ENCODE peak calls at places on chromosomes 13 and 19, in four cellular contexts. One of them, this sample, is unnamed.

GRCh38 chr13:108957369-108958012 is 328.1 kb downstream of the MYO16 start:
- DNase-seq in AG10803: peak; percentile 95
- DNase-seq in NB4: no peak
- DNase-seq in bronchial epithelial cell: peak; percentile 92
- DNase-seq in this sample: no peak

GRCh38 chr19:38862321-38863059 is 12.7 kb upstream of the HNRNPL start:
- DNase-seq in AG10803: peak; percentile 83
- DNase-seq in NB4: no peak
- DNase-seq in bronchial epithelial cell: no peak
- DNase-seq in this sample: no peak

GRCh38 chr13:107680115-107680514 is 535.2 kb downstream of the LIG4 start:
- DNase-seq in AG10803: no peak
- DNase-seq in NB4: no peak
- DNase-seq in bronchial epithelial cell: no peak
- DNase-seq in this sample: no peak

GRCh38 chr13:72716776-72717175 is 10.7 kb downstream of the MZT1 start:
- DNase-seq in AG10803: no peak
- DNase-seq in NB4: no peak
- DNase-seq in bronchial epithelial cell: no peak
- DNase-seq in this sample: no peak

GRCh38 chr13:78660130-78660857 is 1.3 kb upstream of the OBI1 start:
- DNase-seq in AG10803: peak; percentile 3
- DNase-seq in NB4: no peak
- DNase-seq in bronchial epithelial cell: no peak
- DNase-seq in this sample: no peak

GRCh38 chr13:77000475-77000874 is 8.6 kb downstream of the CLN5 start:
- DNase-seq in AG10803: peak; percentile 55
- DNase-seq in NB4: peak; percentile 31
- DNase-seq in bronchial epithelial cell: no peak
- DNase-seq in this sample: no peak

GRCh38 chr13:28110414-28110813 is 10.0 kb upstream of the FLT3 start:
- DNase-seq in AG10803: no peak
- DNase-seq in NB4: no peak
- DNase-seq in bronchial epithelial cell: peak; percentile 17
- DNase-seq in this sample: no peak

GRCh38 chr19:28023064-28023463 is 1189.9 kb downstream of the UQCRFS1 start:
- DNase-seq in AG10803: peak; percentile 77
- DNase-seq in NB4: no peak
- DNase-seq in bronchial epithelial cell: no peak
- DNase-seq in this sample: no peak

GRCh38 chr13:31045621-31046081 is 113.2 kb downstream of the TEX26 start:
- DNase-seq in AG10803: peak; percentile 89
- DNase-seq in NB4: peak; percentile 90
- DNase-seq in bronchial epithelial cell: peak; percentile 97
- DNase-seq in this sample: no peak

GRCh38 chr19:10086904-10087256 is 763 bp downstream of the SHFL start:
- DNase-seq in AG10803: no peak
- DNase-seq in NB4: peak; percentile 62
- DNase-seq in bronchial epithelial cell: no peak
- DNase-seq in this sample: no peak

GRCh38 chr13:51339952-51340732 is 651 bp downstream of the SERPINE3 start:
- DNase-seq in AG10803: no peak
- DNase-seq in NB4: no peak
- DNase-seq in bronchial epithelial cell: peak; percentile 48
- DNase-seq in this sample: no peak

GRCh38 chr19:6402834-6403608 is 10.1 kb upstream of the GTF2F1 start:
- DNase-seq in AG10803: peak; percentile 54
- DNase-seq in NB4: no peak
- DNase-seq in bronchial epithelial cell: no peak
- DNase-seq in this sample: no peak

GRCh38 chr13:75217949-75218348 is 264.0 kb downstream of the TBC1D4 start:
- DNase-seq in AG10803: peak; percentile 95
- DNase-seq in NB4: no peak
- DNase-seq in bronchial epithelial cell: no peak
- DNase-seq in this sample: no peak

GRCh38 chr13:77865588-77865987 is 53.0 kb downstream of the EDNRB start:
- DNase-seq in AG10803: no peak
- DNase-seq in NB4: no peak
- DNase-seq in bronchial epithelial cell: no peak
- DNase-seq in this sample: no peak

GRCh38 chr13:52850396-52851152 is 2.1 kb upstream of the PCDH8 start:
- DNase-seq in AG10803: peak; percentile 48
- DNase-seq in NB4: peak; percentile 71
- DNase-seq in bronchial epithelial cell: peak; percentile 21
- DNase-seq in this sample: no peak

GRCh38 chr19:44605547-44605946 is 7.8 kb upstream of the IGSF23 start:
- DNase-seq in AG10803: no peak
- DNase-seq in NB4: no peak
- DNase-seq in bronchial epithelial cell: no peak
- DNase-seq in this sample: no peak

GRCh38 chr13:107205318-107206112 is 637.6 kb upstream of the ARGLU1 start:
- DNase-seq in AG10803: peak; percentile 56
- DNase-seq in NB4: peak; percentile 73
- DNase-seq in bronchial epithelial cell: peak; percentile 19
- DNase-seq in this sample: peak; percentile 58

GRCh38 chr19:10612515-10613119 is 12.7 kb upstream of the SLC44A2 start:
- DNase-seq in AG10803: no peak
- DNase-seq in NB4: no peak
- DNase-seq in bronchial epithelial cell: no peak
- DNase-seq in this sample: no peak

DNA sequence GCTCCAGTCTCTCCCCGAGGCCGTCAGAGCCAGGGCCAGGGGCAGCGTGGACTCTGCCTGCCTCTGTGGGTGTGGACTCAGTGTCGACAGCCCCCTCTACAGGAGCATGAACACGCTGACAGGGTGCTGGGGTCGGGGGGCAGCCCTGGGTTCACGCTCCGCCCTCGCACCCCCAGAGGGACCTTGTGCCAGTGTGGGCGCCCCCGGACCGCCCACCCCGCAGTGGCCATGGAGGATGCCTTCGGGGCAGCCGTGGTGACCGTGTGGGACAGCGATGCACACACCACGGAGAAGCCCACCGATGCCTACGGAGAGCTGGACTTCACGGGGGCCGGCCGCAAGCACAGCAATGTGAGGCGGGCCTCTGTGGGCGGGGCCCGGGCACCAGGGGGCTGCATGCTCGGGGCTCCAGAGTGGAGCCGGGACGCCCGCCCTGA is 8.3 kb downstream of the TRPM4 start:
- DNase-seq in AG10803: no peak
- DNase-seq in NB4: no peak
- DNase-seq in bronchial epithelial cell: no peak
- DNase-seq in this sample: no peak
- TF ChIP-seq CTCF in AG10803: no peak
- TF ChIP-seq CTCF in NB4: no peak
- TF ChIP-seq CTCF in bronchial epithelial cell: no peak
- TF ChIP-seq CTCF in this sample: no peak

GRCh38 chr13:48647625-48648024 is 6.1 kb upstream of the CYSLTR2 start:
- DNase-seq in AG10803: no peak
- DNase-seq in NB4: no peak
- DNase-seq in bronchial epithelial cell: no peak
- DNase-seq in this sample: no peak
- TF ChIP-seq CTCF in AG10803: no peak
- TF ChIP-seq CTCF in NB4: no peak
- TF ChIP-seq CTCF in bronchial epithelial cell: no peak
- TF ChIP-seq CTCF in this sample: no peak

DNA sequence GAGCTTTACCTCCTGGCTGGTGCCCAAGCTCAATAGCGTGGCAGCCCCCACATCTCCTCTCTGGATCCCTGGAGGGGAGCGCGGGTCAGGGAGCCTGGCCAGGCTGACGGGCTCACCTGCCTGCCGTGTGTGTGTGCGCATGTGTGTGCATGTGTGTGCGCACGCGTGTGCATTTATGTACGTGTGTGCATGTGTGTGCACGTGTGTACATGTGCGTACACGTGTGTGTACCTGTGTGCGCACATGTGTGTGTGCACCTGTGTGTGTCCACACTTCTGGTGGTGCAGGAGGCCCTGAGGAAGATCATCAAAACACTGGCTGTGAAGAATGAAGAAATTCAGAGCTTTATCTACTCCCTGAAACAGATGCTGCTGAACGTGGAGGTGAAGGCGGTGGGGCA is 1.3 kb downstream of the FSD1 start:
- DNase-seq in AG10803: no peak
- DNase-seq in NB4: no peak
- DNase-seq in bronchial epithelial cell: no peak
- DNase-seq in this sample: no peak
- TF ChIP-seq CTCF in AG10803: no peak
- TF ChIP-seq CTCF in NB4: no peak
- TF ChIP-seq CTCF in bronchial epithelial cell: no peak
- TF ChIP-seq CTCF in this sample: no peak

GRCh38 chr19:14156971-14157717 is 20.8 kb upstream of the ASF1B start:
- DNase-seq in AG10803: no peak
- DNase-seq in NB4: no peak
- DNase-seq in bronchial epithelial cell: no peak
- DNase-seq in this sample: no peak
- TF ChIP-seq CTCF in AG10803: no peak
- TF ChIP-seq CTCF in NB4: no peak
- TF ChIP-seq CTCF in bronchial epithelial cell: no peak
- TF ChIP-seq CTCF in this sample: no peak